ENCODE peak calls at places on chromosomes 12 and 14, in five cellular contexts. E is psoas muscle; W is MM.1S; Y is A549; B is CD8-positive, alpha-beta memory T cell. I is an unnamed sample.

GRCh38 chr12:52391618-52392002 is 6.2 kb upstream of the KRT84 start:
- DNase-seq in Y (peak), W (no peak), E (no peak), B (no peak), I (no peak)

GRCh38 chr12:76641073-76641472 is 81.5 kb upstream of the OSBPL8 start:
- DNase-seq in Y (no peak), W (no peak), B (no peak), E (no peak), I (no peak)

GRCh38 chr12:82069931-82070514 is 288.2 kb downstream of the CCDC59 start:
- DNase-seq in B (no peak), Y (no peak), E (no peak), W (no peak), I (no peak)

GRCh38 chr12:116332705-116333380 is 55.4 kb upstream of the MED13L start:
- DNase-seq in B (no peak), W (no peak), Y (no peak), E (no peak), I (no peak)

GRCh38 chr14:35515916-35516315 is 18.0 kb upstream of the INSM2 start:
- DNase-seq in E (no peak), B (no peak), Y (no peak), W (no peak), I (no peak)

GRCh38 chr12:2959508-2960431 is 573 bp downstream of the TEAD4 start:
- DNase-seq in W (peak), B (no peak), E (peak), Y (peak), I (no peak)

GRCh38 chr12:56759270-56759908 is 3.7 kb upstream of the HSD17B6 start:
- DNase-seq in Y (no peak), B (no peak), W (no peak), E (no peak), I (no peak)

GRCh38 chr14:61076531-61076930 is 95.5 kb downstream of the SLC38A6 start:
- DNase-seq in B (no peak), Y (no peak), E (no peak), W (no peak), I (no peak)

GRCh38 chr14:42013560-42013959 is 406.9 kb downstream of the LRFN5 start:
- DNase-seq in E (no peak), Y (no peak), W (no peak), B (no peak), I (no peak)

GRCh38 chr14:71923471-71923870 is 8.8 kb upstream of the RGS6 start:
- DNase-seq in W (no peak), E (no peak), B (no peak), Y (no peak), I (no peak)

GRCh38 chr12:124395284-124395752 is 100.4 kb downstream of the RFLNA start:
- DNase-seq in B (no peak), W (no peak), E (no peak), Y (peak), I (no peak)

GRCh38 chr14:104436741-104437701 is 142.5 kb upstream of the C14orf180 start:
- DNase-seq in Y (no peak), W (no peak), E (peak), B (no peak), I (no peak)

GRCh38 chr12:66603458-66603857 is 75.4 kb downstream of the GRIP1 start:
- DNase-seq in B (no peak), E (no peak), W (no peak), Y (no peak), I (no peak)

GRCh38 chr12:124914392-124915248 is at the start of gene UBC:
- DNase-seq in W (peak), Y (peak), B (peak), E (peak), I (peak)

GRCh38 chr14:52948836-52949235 is 2.0 kb downstream of the FERMT2 start:
- DNase-seq in B (no peak), Y (no peak), W (no peak), E (no peak), I (no peak)
- H3K4me3 ChIP-seq in B (no peak), Y (peak), W (no peak), E (peak), I (no peak)

DNA sequence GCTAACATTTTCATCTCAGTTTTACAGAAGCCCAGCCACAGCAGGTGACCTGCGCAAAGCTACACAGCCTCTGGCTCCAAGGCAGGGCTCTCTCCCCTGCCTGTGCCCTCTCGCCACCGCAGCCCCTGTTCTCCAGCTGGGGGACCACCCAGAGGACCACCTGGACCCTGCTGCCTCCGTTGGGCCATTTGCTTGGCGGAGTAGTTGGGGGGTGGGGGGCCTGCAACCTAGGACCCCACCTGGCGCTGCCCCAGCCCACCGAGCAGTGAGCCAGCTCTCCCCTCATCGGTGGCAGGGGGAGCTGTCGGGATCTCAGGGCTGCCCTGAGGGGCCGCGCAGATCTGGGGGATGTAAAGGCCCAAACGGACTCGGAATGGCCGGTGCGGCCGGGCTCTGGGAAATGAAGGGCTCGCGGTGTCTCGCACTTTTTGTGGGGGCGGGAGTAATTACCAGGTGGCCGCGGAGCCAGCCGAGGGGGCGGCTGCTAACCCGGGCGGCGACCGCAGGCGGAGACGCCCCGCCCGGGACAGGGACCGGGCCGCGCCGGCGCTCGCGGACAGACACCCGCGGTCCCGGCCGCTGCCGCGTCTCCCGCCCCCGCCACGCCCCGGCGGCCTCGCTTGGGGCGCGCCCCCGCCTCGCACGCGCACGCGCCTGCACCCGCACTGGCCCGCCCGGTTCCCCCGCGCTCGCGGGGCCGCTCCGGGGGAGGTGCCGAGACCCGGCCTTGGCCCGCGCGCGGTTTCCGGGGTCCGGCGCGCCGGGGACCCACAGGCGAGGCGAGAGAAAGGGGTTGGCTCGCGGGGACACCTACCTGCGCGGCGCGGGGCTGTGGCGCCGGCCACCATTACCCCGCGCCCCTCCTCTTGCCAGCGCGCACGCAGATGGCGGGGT is 8.6 kb upstream of the GPR68 start:
- DNase-seq in W (no peak), Y (no peak), B (peak), E (no peak), I (no peak)
- H3K4me3 ChIP-seq in W (peak), Y (peak), B (peak), E (peak), I (peak)

DNA sequence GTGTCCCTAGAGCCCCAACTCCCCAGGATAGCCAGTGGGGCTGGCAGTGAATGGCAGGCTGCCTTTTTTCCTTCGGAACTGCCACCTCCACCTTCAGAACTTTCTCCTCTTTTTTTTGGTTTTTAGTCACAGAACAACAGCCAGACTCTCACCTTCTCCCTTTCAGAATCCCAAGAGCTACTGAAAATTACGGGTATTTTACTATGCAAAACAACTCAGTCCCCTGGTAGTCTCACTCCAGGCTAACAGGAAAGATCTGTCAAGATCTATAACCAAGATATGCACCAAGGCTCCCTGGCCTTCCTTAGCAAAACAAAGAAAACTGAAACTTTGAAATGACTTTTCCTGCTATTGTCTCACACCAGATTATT is 12.5 kb downstream of the PLEKHG6 start:
- DNase-seq in Y (no peak), W (no peak), E (peak), B (no peak), I (no peak)
- H3K4me3 ChIP-seq in Y (no peak), W (no peak), E (peak), B (peak), I (no peak)

DNA sequence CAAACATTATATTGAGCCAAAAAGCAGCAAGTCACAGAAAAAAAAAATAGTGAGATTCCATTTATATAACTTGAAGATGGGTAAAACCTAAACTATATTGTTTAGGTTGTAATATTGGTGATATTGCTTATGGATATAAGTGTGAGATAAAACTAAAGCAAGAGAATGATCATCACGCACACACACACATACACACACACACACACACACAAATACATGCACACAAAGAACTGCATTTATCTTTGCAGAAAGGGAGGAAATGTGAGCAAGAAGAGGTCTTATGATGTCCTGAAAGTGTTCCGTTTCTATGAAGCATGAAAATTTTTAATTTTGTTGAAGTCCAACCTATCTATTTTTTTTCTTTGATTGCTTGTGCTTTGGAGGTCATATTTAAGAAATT is 16.4 kb upstream of the AMN1 start:
- DNase-seq in W (no peak), Y (no peak), B (no peak), E (no peak), I (no peak)
- H3K4me3 ChIP-seq in W (no peak), Y (no peak), B (no peak), E (no peak), I (no peak)